ENCODE peak calls at places on chromosomes 3 and 15, in seven cellular contexts. Z is thoracic aorta, V is ovary, F is H1, L is AG04450, P is HCT116, C is thyroid gland. M is an unnamed sample.

GRCh38 chr3:54621181-54621580 is 306.7 kb downstream of the LRTM1 start:
- DNase-seq in C (no peak), Z (no peak), V (no peak), F (no peak), L (no peak), P (no peak), M (no peak)

GRCh38 chr3:8730641-8731040 is 3.0 kb upstream of the CAV3 start:
- DNase-seq in L (no peak), Z (no peak), V (no peak), C (no peak), P (no peak), F (no peak), M (no peak)

GRCh38 chr3:54916722-54917121 is 11.1 kb downstream of the LRTM1 start:
- DNase-seq in C (no peak), F (no peak), Z (no peak), V (no peak), L (no peak), P (no peak), M (no peak)

GRCh38 chr15:31478781-31479221 is 152.2 kb downstream of the KLF13 start:
- DNase-seq in V (no peak), P (no peak), L (no peak), F (no peak), Z (no peak), C (no peak), M (peak)

GRCh38 chr3:125061646-125062045 is 5.8 kb upstream of the HEG1 start:
- DNase-seq in C (no peak), L (no peak), V (no peak), F (no peak), Z (no peak), P (no peak), M (no peak)

GRCh38 chr15:93033434-93034045 is 55.5 kb downstream of the RGMA start:
- DNase-seq in C (no peak), Z (no peak), F (no peak), V (no peak), L (no peak), P (no peak), M (peak)

GRCh38 chr3:151204530-151205401 is 1.8 kb upstream of the GPR171 start:
- DNase-seq in Z (no peak), C (no peak), F (no peak), L (no peak), P (no peak), V (no peak), M (no peak)

GRCh38 chr3:23264413-23264812 is 61.3 kb downstream of the UBE2E2 start:
- DNase-seq in F (no peak), C (no peak), Z (no peak), P (no peak), L (peak), V (no peak), M (no peak)

GRCh38 chr3:42019953-42020260 is 58.0 kb upstream of the ULK4 start:
- DNase-seq in F (no peak), L (no peak), C (no peak), V (no peak), P (no peak), Z (no peak), M (no peak)

GRCh38 chr3:53169832-53170324 is 8.9 kb downstream of the PRKCD start:
- DNase-seq in F (no peak), L (no peak), C (no peak), P (no peak), Z (no peak), V (no peak), M (no peak)
- H3K4me3 ChIP-seq in F (no peak), L (no peak), C (no peak), P (no peak), Z (no peak), V (no peak), M (no peak)

DNA sequence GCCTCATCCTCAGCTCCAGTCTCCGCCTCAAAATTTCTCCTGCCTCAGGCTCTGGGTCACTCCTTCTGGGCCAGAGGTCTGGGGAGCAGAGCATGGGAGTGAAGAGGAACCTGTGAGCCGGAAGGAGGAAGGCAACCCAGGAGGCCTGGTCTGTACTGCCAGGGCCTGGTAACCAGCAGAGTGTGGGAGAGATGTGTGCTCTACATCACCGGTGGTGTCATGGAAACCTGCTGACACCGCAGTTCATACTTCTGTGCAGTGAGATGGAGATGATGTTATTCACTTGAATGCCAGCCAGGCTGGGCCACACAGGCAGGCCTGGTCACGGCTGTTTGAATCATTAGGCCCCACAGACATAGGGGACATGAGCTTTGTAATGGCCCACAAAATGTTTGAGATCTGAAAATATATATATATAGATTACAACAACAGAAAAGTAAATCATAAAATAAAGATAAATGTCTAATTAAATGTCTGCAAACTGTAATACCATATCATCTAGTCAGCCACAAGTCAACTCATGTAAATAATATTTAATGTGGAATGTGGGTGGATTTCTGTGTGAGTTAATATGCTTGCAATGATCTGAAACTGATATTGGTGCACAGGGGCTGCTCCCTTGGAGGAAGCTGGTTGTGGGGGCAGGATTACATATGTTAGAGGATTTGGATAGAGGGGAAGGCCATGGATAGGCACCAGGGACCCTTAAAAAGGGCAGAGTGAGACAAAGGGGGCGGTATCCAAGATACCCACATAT is 108.5 kb upstream of the PFN2 start:
- DNase-seq in L (peak), Z (peak), P (no peak), V (no peak), F (no peak), C (peak), M (peak)
- H3K27ac ChIP-seq in L (peak), Z (peak), P (no peak), V (no peak), F (no peak), C (peak), M (peak)

GRCh38 chr15:49901867-49902775 is 216.9 kb downstream of the ATP8B4 start:
- DNase-seq in Z (no peak), V (no peak), C (no peak), F (no peak), L (no peak), P (no peak), M (no peak)
- TF ChIP-seq CTCF in Z (no peak), V (peak), C (no peak), F (no peak), L (peak), P (no peak), M (peak)

GRCh38 chr3:79461129-79461792 is 306.5 kb downstream of the ROBO1 start:
- DNase-seq in V (no peak), F (no peak), C (no peak), Z (no peak), L (no peak), P (no peak), M (no peak)
- H3K4me3 ChIP-seq in V (no peak), F (no peak), C (no peak), Z (no peak), L (no peak), P (no peak), M (no peak)

GRCh38 chr15:25378501-25378901 is 60.3 kb downstream of the UBE3A start:
- DNase-seq in L (no peak), C (no peak), F (no peak), Z (no peak), V (no peak), P (no peak), M (no peak)

GRCh38 chr15:25375557-25375956 is 63.3 kb downstream of the UBE3A start:
- DNase-seq in L (no peak), Z (no peak), F (no peak), C (no peak), V (no peak), P (no peak), M (no peak)

GRCh38 chr15:25372298-25372697 is 66.5 kb downstream of the UBE3A start:
- DNase-seq in V (no peak), Z (no peak), P (no peak), L (peak), C (no peak), F (no peak), M (no peak)

GRCh38 chr15:25368855-25369254 is 70.0 kb downstream of the UBE3A start:
- DNase-seq in L (no peak), V (no peak), P (no peak), C (no peak), F (no peak), Z (no peak), M (no peak)

GRCh38 chr15:25374143-25374542 is 64.7 kb downstream of the UBE3A start:
- DNase-seq in Z (no peak), L (no peak), V (no peak), P (no peak), C (no peak), F (no peak), M (no peak)
- H3K27ac ChIP-seq in Z (no peak), L (no peak), V (no peak), P (no peak), C (no peak), F (no peak), M (no peak)

GRCh38 chr15:99981223-99981647 is 248.0 kb upstream of the LYSMD4 start:
- DNase-seq in L (no peak), Z (no peak), C (no peak), F (no peak), V (no peak), P (no peak), M (no peak)
- TF ChIP-seq CTCF in L (no peak), Z (no peak), C (no peak), F (peak), V (no peak), P (peak), M (no peak)

DNA sequence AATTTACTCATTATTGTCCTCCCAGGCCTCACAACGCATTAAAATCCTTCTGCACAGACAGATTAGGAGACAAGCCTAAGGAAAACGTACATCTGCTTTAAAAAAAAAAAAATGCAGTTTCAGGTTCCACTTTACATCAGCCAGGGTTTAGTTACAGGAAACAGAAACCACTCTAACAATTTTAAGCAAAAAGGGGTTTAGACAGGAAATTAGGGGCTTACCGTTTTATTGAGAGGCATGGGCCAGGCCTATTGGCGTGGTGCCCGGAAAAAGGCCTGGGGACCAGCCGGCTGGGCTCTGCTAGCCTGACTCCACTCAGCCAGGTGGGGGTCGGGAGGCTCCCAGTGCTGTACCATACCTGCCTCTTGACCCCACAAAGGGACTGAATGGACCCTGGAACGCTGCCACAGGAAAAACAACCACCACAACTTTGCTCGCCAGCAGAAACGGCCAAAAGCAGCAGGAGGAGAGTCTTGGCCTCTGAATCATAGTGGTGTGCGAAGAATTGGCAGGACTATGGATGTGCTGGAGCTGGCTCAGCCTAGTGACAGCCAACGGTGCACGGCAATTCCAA is 124.3 kb downstream of the CHSY1 start:
- DNase-seq in F (no peak), C (peak), Z (peak), L (peak), P (peak), V (peak), M (peak)
- H3K4me3 ChIP-seq in F (no peak), C (no peak), Z (peak), L (no peak), P (no peak), V (no peak), M (no peak)

M was measured in uterus.